ENCODE peak calls at places on chromosomes 3 and 15, in four cellular contexts. P, K, H and T are unnamed samples.

GRCh38 chr3:42220436-42220835 is 45.5 kb downstream of the CCK start:
- DNase-seq in H (no peak), P (no peak), K (no peak), T (no peak)

GRCh38 chr15:82572311-82572710 is 32.1 kb upstream of the RPS17 start:
- DNase-seq in P (no peak), H (no peak), K (no peak), T (no peak)

GRCh38 chr3:186138272-186138981 is 29.5 kb upstream of the ETV5 start:
- DNase-seq in P (no peak), H (no peak), K (no peak), T (no peak)

GRCh38 chr3:81744366-81744765 is 17.1 kb downstream of the GBE1 start:
- DNase-seq in H (no peak), P (no peak), K (no peak), T (no peak)

GRCh38 chr15:84955089-84955848 is 26.4 kb upstream of the PDE8A start:
- DNase-seq in H (peak; percentile 20), K (peak; percentile 70), P (peak; percentile 78), T (peak; percentile 88)

GRCh38 chr3:111768571-111769100 is 90.4 kb upstream of the PHLDB2 start:
- DNase-seq in P (no peak), K (no peak), H (no peak), T (no peak)

GRCh38 chr3:172189987-172190603 is 150.7 kb downstream of the FNDC3B start:
- DNase-seq in K (no peak), P (no peak), H (no peak), T (no peak)

GRCh38 chr3:185176756-185177359 is 24.0 kb upstream of the C3orf70 start:
- DNase-seq in H (no peak), K (no peak), P (no peak), T (no peak)

GRCh38 chr3:119628390-119628789 is 30.7 kb downstream of the PLA1A start:
- DNase-seq in P (no peak), H (no peak), K (no peak), T (peak; percentile 61)

GRCh38 chr3:187360523-187361060 is 7.6 kb upstream of the RTP4 start:
- DNase-seq in K (no peak), H (no peak), P (no peak), T (no peak)

GRCh38 chr3:55061619-55062018 is 133.8 kb upstream of the LRTM1 start:
- DNase-seq in K (no peak), P (no peak), H (no peak), T (no peak)

GRCh38 chr3:120214161-120214560 is 70.9 kb downstream of the GPR156 start:
- DNase-seq in K (no peak), H (no peak), P (no peak), T (no peak)

GRCh38 chr15:41892621-41893421 is 1.0 kb downstream of the SPTBN5 start:
- DNase-seq in P (peak; percentile 83), K (peak; percentile 55), H (peak; percentile 21), T (no peak)

GRCh38 chr3:114718897-114719208 is 425.0 kb downstream of the TIGIT start:
- DNase-seq in K (no peak), H (no peak), P (no peak), T (no peak)

GRCh38 chr3:72185549-72186484 is 400.9 kb upstream of the PROK2 start:
- DNase-seq in K (no peak), H (no peak), P (no peak), T (peak; percentile 69)

GRCh38 chr15:25066708-25067107 is 111.9 kb downstream of the SNRPN start:
- DNase-seq in P (peak; percentile 10), H (no peak), K (no peak), T (no peak)

GRCh38 chr15:74835312-74835823 is 7.6 kb downstream of the ULK3 start:
- DNase-seq in P (peak; percentile 86), H (peak; percentile 17), K (peak; percentile 59), T (no peak)

GRCh38 chr3:194031867-194032635 is 103.9 kb upstream of the HES1 start:
- DNase-seq in K (no peak), H (no peak), P (no peak), T (no peak)

GRCh38 chr3:101936419-101937331 is 87.4 kb downstream of the NFKBIZ start:
- DNase-seq in K (no peak), P (no peak), H (peak; percentile 20), T (no peak)

GRCh38 chr15:77605582-77605981 is 27.1 kb downstream of the LINGO1 start:
- DNase-seq in K (no peak), H (no peak), P (no peak), T (no peak)

GRCh38 chr3:10278501-10278900 is 14.2 kb downstream of the GHRL start:
- DNase-seq in H (no peak), K (no peak), P (no peak), T (no peak)

GRCh38 chr3:58529516-58530353 is 7.3 kb downstream of the ACOX2 start:
- DNase-seq in H (no peak), P (no peak), K (no peak), T (no peak)

GRCh38 chr15:42490246-42490742 is 647 bp downstream of the ZNF106 start:
- DNase-seq in H (no peak), K (no peak), P (no peak), T (no peak)

DNA sequence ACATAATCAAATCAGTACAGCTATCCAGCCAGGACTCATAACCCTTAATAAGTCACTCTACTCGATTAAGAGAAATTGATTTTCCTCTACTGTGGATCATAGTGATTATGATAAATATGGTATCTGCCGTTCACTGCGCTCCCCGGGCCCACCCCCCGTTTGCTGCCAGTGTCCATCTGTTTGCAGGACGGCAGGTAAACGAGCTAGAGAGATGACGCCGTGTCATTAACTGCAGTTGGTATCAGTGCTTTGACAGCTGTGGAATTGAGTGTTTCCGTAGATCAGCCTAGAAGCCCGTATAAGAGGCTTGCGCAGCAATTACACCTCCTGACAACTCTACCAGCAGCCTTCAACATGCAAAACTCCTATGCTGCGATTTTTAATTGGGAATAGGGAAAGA is 94.9 kb downstream of the ROBO2 start:
- DNase-seq in P (no peak), H (no peak), K (no peak), T (no peak)
- H3K4me3 ChIP-seq in P (no peak overlapping the region), H (no peak overlapping the region), K (no peak overlapping the region), T (no peak overlapping the region)

GRCh38 chr15:98860647-98861041 is 146.9 kb downstream of the PGPEP1L start:
- DNase-seq in K (no peak), H (no peak), P (no peak), T (no peak)
- H3K4me3 ChIP-seq in K (no peak overlapping the region), H (no peak overlapping the region), P (no peak overlapping the region), T (no peak overlapping the region)

GRCh38 chr15:80055933-80056332 is 3.5 kb upstream of the ZFAND6 start:
- DNase-seq in P (no peak), H (no peak), K (no peak), T (no peak)

GRCh38 chr15:80058851-80059785 is at the start of gene ZFAND6:
- DNase-seq in H (peak; percentile 91), P (peak; percentile 97), K (peak; percentile 95), T (peak; percentile 78)

GRCh38 chr15:80061581-80061980 is 2.1 kb downstream of the ZFAND6 start:
- DNase-seq in K (no peak), P (no peak), H (no peak), T (no peak)

GRCh38 chr15:80058044-80058443 is 1.4 kb upstream of the ZFAND6 start:
- DNase-seq in K (no peak), P (no peak), H (no peak), T (no peak)

DNA sequence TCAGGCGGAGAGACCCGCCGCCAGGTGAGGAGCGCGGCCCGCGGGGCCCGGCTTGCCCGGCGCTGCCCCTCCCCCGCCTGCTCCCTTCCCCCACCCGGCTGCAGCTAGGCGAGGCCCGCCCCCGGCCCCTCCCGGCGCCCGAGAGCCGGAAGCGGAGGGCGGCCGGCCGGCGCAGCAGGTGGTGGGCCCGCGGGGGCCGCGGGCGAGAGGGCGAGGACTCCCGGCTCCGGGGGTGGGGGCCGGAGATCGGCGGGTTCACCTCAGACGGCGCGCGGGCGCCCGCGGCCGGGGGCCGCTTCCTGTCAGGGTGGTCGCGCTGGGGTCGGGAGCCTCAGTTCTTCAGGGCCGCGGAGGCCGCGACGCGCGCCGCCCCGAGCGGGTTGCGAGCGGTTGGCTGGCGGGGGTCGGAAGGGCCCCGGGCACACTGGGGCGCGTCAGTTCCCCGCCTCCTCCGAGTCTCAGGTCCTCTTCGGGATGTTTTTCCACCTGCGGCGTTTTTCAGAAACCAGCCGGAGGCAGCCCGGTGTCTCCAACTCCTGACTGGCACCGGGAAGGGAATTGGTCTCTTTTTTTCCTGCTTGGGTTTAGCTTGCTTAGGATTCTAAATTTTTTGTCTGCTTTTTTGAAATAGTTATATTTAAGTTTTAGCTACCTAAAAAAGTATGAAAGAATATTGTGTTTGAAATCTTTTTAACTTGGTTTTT is 462 bp downstream of the ZFAND6 start:
- DNase-seq in P (peak; percentile 91), K (peak; percentile 82), H (no peak), T (no peak)
- H3K4me3 ChIP-seq in P (peak overlapping the region; percentile 80), K (peak overlapping the region; percentile 84), H (peak overlapping the region; percentile 68), T (peak overlapping the region; percentile 87)

GRCh38 chr15:40290540-40291087 is 7.8 kb upstream of the ANKRD63 start:
- DNase-seq in H (no peak), K (no peak), P (no peak), T (no peak)
- H3K4me3 ChIP-seq in H (no peak overlapping the region), K (peak overlapping the region; percentile 56), P (no peak overlapping the region), T (peak overlapping the region; percentile 43)

GRCh38 chr3:159163656-159164055 is 361.8 kb downstream of the MFSD1 start:
- DNase-seq in P (no peak), K (no peak), H (no peak), T (no peak)

GRCh38 chr3:159158213-159158612 is 356.4 kb downstream of the MFSD1 start:
- DNase-seq in P (no peak), H (no peak), K (no peak), T (no peak)

GRCh38 chr3:159157275-159157674 is 355.4 kb downstream of the MFSD1 start:
- DNase-seq in P (no peak), K (no peak), H (no peak), T (no peak)

GRCh38 chr3:159159546-159159945 is 357.7 kb downstream of the MFSD1 start:
- DNase-seq in H (no peak), P (no peak), K (no peak), T (no peak)

GRCh38 chr3:159158801-159159200 is 356.9 kb downstream of the MFSD1 start:
- DNase-seq in H (no peak), K (no peak), P (no peak), T (no peak)
- H3K4me3 ChIP-seq in H (no peak overlapping the region), K (no peak overlapping the region), P (no peak overlapping the region), T (no peak overlapping the region)

GRCh38 chr15:73369073-73369694 is 426 bp upstream of the HCN4 start:
- DNase-seq in H (no peak), K (no peak), P (no peak), T (no peak)
- H3K4me3 ChIP-seq in H (no peak overlapping the region), K (peak overlapping the region; percentile 59), P (peak overlapping the region; percentile 31), T (no peak overlapping the region)

DNA sequence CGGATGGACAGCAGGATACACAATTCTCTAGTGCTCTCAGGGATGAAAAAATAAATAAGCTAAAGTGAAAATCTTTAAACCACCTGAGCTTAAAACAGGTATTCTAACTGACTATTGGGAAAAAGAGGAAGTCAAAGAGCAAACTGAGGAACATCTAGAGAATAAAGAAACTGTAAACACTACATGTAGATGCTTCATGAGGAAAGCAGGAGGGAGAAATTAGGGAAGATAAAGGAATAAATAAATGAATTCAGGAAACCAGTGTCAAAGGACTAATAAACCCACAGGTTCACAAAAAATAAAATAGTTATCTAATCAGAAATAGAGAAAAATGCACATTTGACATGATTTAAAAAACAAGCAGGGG is 525 bp upstream of the MCCC1 start:
- DNase-seq in P (no peak), H (no peak), K (no peak), T (no peak)
- H3K4me3 ChIP-seq in P (no peak overlapping the region), H (no peak overlapping the region), K (peak overlapping the region; percentile 93), T (no peak overlapping the region)